ENCODE peak calls at places on chromosomes 7 and 10, in eight cellular contexts. M is EL; U is activated CD4-positive, alpha-beta T cell treated with anti-CD3 and anti-CD28 coated beads, Interleukin-2, amount 50 U/mL, for 48 hours; J is foreskin keratinocyte; V is NCI-H2029; L is GM06990; Q is HT-29; X is GM12878. T is an unnamed sample.
A peak's percentile ranks its signal among the peaks of the same experiment; 100 is the strongest.

GRCh38 chr7:21867816-21868646 is 77.7 kb downstream of the CDCA7L start:
- DNase-seq in M (no peak), U (no peak), J (no peak), V (no peak), L (no peak), Q (no peak), X (no peak), T (no peak)

GRCh38 chr10:5297466-5297865 is 67.3 kb upstream of the UCN3 start:
- DNase-seq in M (no peak), U (no peak), J (no peak), V (no peak), L (no peak), Q (no peak), X (no peak), T (no peak)

GRCh38 chr7:55150166-55150565 is 131.3 kb downstream of the EGFR start:
- DNase-seq in M (no peak), U (no peak), J (no peak), V (no peak), L (no peak), Q (no peak), X (no peak), T (no peak)

GRCh38 chr7:110148054-110148453 is 942.9 kb upstream of the LRRN3 start:
- DNase-seq in M (no peak), U (no peak), J (no peak), V (no peak), L (no peak), Q (no peak), X (no peak), T (no peak)

GRCh38 chr10:110617455-110618162 is 26.5 kb upstream of the RBM20 start:
- DNase-seq in M (no peak), U (no peak), J (no peak), V (no peak), L (no peak), Q (no peak), X (no peak), T (no peak)

GRCh38 chr7:81234896-81235295 is 316.0 kb upstream of the SEMA3C start:
- DNase-seq in M (no peak), U (no peak), J (peak; percentile 46), V (no peak), L (no peak), Q (no peak), X (no peak), T (no peak)

GRCh38 chr7:115618676-115619075 is 411.9 kb downstream of the TFEC start:
- DNase-seq in M (peak; percentile 66), U (no peak), J (peak; percentile 7), V (no peak), L (no peak), Q (no peak), X (no peak), T (no peak)

GRCh38 chr10:47438857-47439474 is 44.9 kb downstream of the ANXA8 start:
- DNase-seq in M (peak; percentile 61), U (no peak), J (peak; percentile 40), V (peak; percentile 39), L (no peak), Q (peak; percentile 88), X (no peak), T (peak; percentile 28)

GRCh38 chr10:90787906-90788491 is 69.8 kb downstream of the HTR7 start:
- DNase-seq in M (peak; percentile 25), U (peak; percentile 12), J (no peak), V (no peak), L (no peak), Q (peak; percentile 55), X (no peak), T (peak; percentile 17)

GRCh38 chr10:74011762-74012161 is 13.8 kb downstream of the VCL start:
- DNase-seq in M (peak; percentile 88), U (no peak), J (no peak), V (no peak), L (no peak), Q (no peak), X (no peak), T (no peak)

GRCh38 chr10:101830322-101831168 is 12.3 kb upstream of the OGA start:
- DNase-seq in M (peak; percentile 87), U (peak; percentile 89), J (peak; percentile 66), V (peak; percentile 71), L (peak; percentile 90), Q (peak; percentile 86), X (peak; percentile 81), T (peak; percentile 92)

GRCh38 chr7:77627307-77627671 is 69.0 kb upstream of the RSBN1L start:
- DNase-seq in M (no peak), U (no peak), J (no peak), V (no peak), L (no peak), Q (no peak), X (no peak), T (peak; percentile 25)

GRCh38 chr7:145582742-145583303 is 533.8 kb upstream of the CNTNAP2 start:
- DNase-seq in M (no peak), U (no peak), J (no peak), V (no peak), L (no peak), Q (no peak), X (no peak), T (no peak)